ENCODE peak calls at places on chromosomes 13 and 19, in seven cellular contexts. One of them, this sample, is unnamed.

GRCh38 chr19:6475321-6476108 is 6.1 kb downstream of the DENND1C start:
- DNase-seq in NCI-H1694: no peak
- DNase-seq in EH: no peak
- DNase-seq in ovary: no peak
- DNase-seq in DMS153: no peak
- DNase-seq in GM10248: no peak
- DNase-seq in A549: no peak
- DNase-seq in this sample: no peak

GRCh38 chr13:112748947-112749346 is 59.1 kb downstream of the ATP11A start:
- DNase-seq in NCI-H1694: no peak
- DNase-seq in EH: no peak
- DNase-seq in ovary: no peak
- DNase-seq in DMS153: no peak
- DNase-seq in GM10248: no peak
- DNase-seq in A549: no peak
- DNase-seq in this sample: no peak

GRCh38 chr19:4871711-4872110 is 4.2 kb upstream of the PLIN3 start:
- DNase-seq in NCI-H1694: no peak
- DNase-seq in EH: no peak
- DNase-seq in ovary: no peak
- DNase-seq in DMS153: no peak
- DNase-seq in GM10248: no peak
- DNase-seq in A549: no peak
- DNase-seq in this sample: no peak

GRCh38 chr19:15283141-15283885 is 49.0 kb downstream of the BRD4 start:
- DNase-seq in NCI-H1694: no peak
- DNase-seq in EH: peak
- DNase-seq in ovary: no peak
- DNase-seq in DMS153: no peak
- DNase-seq in GM10248: no peak
- DNase-seq in A549: no peak
- DNase-seq in this sample: no peak

GRCh38 chr19:47581605-47582319 is 8.8 kb upstream of the ZNF541 start:
- DNase-seq in NCI-H1694: no peak
- DNase-seq in EH: no peak
- DNase-seq in ovary: no peak
- DNase-seq in DMS153: no peak
- DNase-seq in GM10248: no peak
- DNase-seq in A549: no peak
- DNase-seq in this sample: no peak

GRCh38 chr19:55247621-55248099 is 11.2 kb downstream of the PPP6R1 start:
- DNase-seq in NCI-H1694: no peak
- DNase-seq in EH: peak
- DNase-seq in ovary: no peak
- DNase-seq in DMS153: peak
- DNase-seq in GM10248: no peak
- DNase-seq in A549: peak
- DNase-seq in this sample: no peak

GRCh38 chr19:8052464-8052859 is at the start of gene CCL25:
- DNase-seq in NCI-H1694: no peak
- DNase-seq in EH: no peak
- DNase-seq in ovary: no peak
- DNase-seq in DMS153: no peak
- DNase-seq in GM10248: no peak
- DNase-seq in A549: no peak
- DNase-seq in this sample: no peak

GRCh38 chr19:17424743-17425365 is 5.0 kb downstream of the MVB12A start:
- DNase-seq in NCI-H1694: no peak
- DNase-seq in EH: peak
- DNase-seq in ovary: peak
- DNase-seq in DMS153: no peak
- DNase-seq in GM10248: peak
- DNase-seq in A549: no peak
- DNase-seq in this sample: no peak

GRCh38 chr19:7620442-7621412 is 8.6 kb downstream of the XAB2 start:
- DNase-seq in NCI-H1694: no peak
- DNase-seq in EH: no peak
- DNase-seq in ovary: no peak
- DNase-seq in DMS153: no peak
- DNase-seq in GM10248: no peak
- DNase-seq in A549: no peak
- DNase-seq in this sample: no peak

GRCh38 chr13:90752070-90752469 is 595.4 kb upstream of the MIR17HG start:
- DNase-seq in NCI-H1694: no peak
- DNase-seq in EH: no peak
- DNase-seq in ovary: no peak
- DNase-seq in DMS153: no peak
- DNase-seq in GM10248: no peak
- DNase-seq in A549: no peak
- DNase-seq in this sample: no peak

This sample was measured in T follicular helper cell.